ENCODE peak calls at places on chromosomes 5 and 9, in seven cellular contexts. M is IMR-90, I is neuronal stem cell, B is H9, T is mesenchymal stem cell, L is mesendoderm, D is H1. V is an unnamed sample.

GRCh38 chr9:70046274-70047070 is 2.8 kb downstream of the MAMDC2 start:
- DNase-seq in T (no peak), L (peak), I (no peak), M (no peak), D (no peak), B (peak), V (no peak)

GRCh38 chr5:151195622-151196021 is 28.3 kb downstream of the CCDC69 start:
- DNase-seq in T (no peak), B (no peak), I (no peak), D (no peak), L (no peak), M (no peak), V (peak)

GRCh38 chr9:106588601-106589000 is 274.4 kb upstream of the ZNF462 start:
- DNase-seq in D (peak), I (no peak), B (no peak), L (peak), M (no peak), T (peak), V (peak)

GRCh38 chr9:16715404-16715803 is 155.1 kb downstream of the BNC2 start:
- DNase-seq in T (no peak), L (no peak), D (no peak), I (no peak), M (peak), B (no peak), V (no peak)

GRCh38 chr5:177602458-177602830 is 2.5 kb downstream of the B4GALT7 start:
- DNase-seq in L (no peak), M (no peak), D (no peak), I (no peak), B (no peak), T (no peak), V (no peak)

GRCh38 chr9:129166962-129167557 is 11.0 kb downstream of the IER5L start:
- DNase-seq in T (peak), I (no peak), M (peak), L (peak), D (no peak), B (peak), V (peak)

GRCh38 chr9:79408200-79408599 is 163.6 kb upstream of the TLE4 start:
- DNase-seq in D (no peak), T (no peak), I (no peak), M (peak), L (peak), B (no peak), V (no peak)

GRCh38 chr9:117035546-117035945 is 348.4 kb downstream of the TRIM32 start:
- DNase-seq in M (no peak), T (no peak), D (no peak), I (no peak), B (no peak), L (no peak), V (no peak)

GRCh38 chr5:5585751-5586341 is 163.4 kb downstream of the ICE1 start:
- DNase-seq in M (no peak), D (no peak), B (no peak), T (no peak), L (no peak), I (no peak), V (no peak)

GRCh38 chr5:136016945-136017530 is 11.8 kb upstream of the TGFBI start:
- DNase-seq in I (no peak), M (peak), T (peak), L (no peak), B (no peak), D (no peak), V (no peak)

GRCh38 chr5:59380350-59380951 is 513.1 kb downstream of the PDE4D start:
- DNase-seq in D (no peak), I (no peak), L (peak), B (no peak), M (peak), T (peak), V (peak)

DNA sequence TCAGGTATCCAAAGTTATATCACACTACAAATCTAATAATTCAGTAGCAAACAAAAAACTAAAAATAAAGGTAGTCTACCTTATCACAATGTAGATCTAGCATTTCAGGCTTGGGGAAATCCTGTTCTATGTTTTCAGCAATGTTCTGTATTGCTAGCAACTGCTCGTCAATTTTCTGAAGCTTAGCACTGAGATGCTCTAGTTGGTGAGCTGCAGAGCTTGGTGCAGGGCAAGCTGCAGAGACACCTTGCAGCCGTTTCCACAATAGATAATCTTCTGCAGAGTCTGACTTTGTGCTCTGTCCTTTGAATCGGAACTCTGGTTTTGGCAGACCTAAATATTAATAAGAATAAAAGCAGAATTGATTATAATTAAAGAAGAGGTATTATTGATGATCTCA is 95.5 kb downstream of the CPLANE1 start:
- DNase-seq in B (no peak), T (no peak), M (no peak), L (no peak), I (no peak), D (no peak), V (no peak)
- H3K9ac ChIP-seq in B (no peak), T (no peak), M (no peak), L (no peak), I (no peak), D (no peak), V (no peak)

DNA sequence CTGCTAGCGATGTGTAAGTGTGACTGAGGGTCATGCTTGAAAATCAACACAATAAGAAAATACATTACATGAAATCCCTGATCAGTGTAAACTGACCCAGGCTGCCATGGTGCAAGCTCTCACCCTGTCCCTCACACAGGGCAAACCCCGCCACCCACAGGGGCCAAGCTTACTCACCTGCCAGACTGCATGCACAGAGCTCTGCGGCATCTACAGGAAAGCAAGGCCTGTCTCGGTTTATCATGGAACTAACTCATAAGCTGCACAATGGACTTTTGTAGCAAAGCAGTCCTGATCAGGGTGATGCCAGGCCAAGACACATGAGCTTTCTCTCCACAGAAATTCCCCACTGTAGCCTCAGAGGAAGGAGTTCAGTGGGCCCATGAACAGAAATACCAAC is 9.7 kb downstream of the IPPK start:
- DNase-seq in B (no peak), L (no peak), D (no peak), I (no peak), M (no peak), T (no peak), V (no peak)
- H4K8ac ChIP-seq in B (no peak), L (no peak), D (no peak), I (no peak), M (no peak), T (no peak), V (no peak)

GRCh38 chr5:53073349-53073748 is 36.2 kb downstream of the MOCS2 start:
- DNase-seq in I (no peak), M (peak), L (no peak), D (no peak), B (no peak), T (no peak), V (no peak)
- H3K23ac ChIP-seq in I (no peak), M (no peak), L (no peak), D (no peak), B (no peak), T (peak), V (no peak)

DNA sequence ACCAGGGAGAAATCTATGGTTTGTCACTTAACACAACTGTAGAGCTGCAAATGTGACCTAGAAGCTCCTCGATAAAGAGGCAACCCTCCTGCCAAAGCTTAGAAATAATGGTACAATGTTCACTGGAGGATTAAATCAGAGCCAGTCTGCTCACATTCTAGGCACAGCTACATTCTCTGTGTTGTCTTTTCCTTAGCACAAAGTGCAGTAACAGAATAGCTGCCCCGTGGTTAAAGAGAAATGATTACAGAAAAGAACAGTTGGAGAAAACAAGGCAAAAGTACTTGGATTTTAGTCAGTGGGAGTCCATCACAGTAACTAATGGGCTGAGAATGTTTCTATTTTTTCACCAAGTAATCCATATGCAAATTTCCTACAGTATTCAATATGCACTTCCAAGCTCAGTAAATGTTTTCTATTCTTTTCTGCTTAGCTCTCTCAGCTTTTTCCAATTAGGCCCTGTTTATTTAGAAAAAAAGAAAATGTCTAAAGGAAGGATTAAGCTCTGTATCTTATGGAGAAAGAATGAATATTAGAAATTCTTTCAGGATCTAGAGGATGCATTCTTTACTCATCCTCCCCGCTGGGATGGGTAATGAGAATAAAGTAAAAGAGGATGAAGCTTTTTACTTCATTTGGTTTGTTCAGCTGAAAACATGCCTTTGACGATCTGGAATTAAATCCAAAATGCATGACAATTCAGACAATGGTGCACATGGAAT is 345.5 kb downstream of the GLIS3 start:
- DNase-seq in I (peak), D (no peak), B (no peak), T (no peak), L (peak), M (no peak), V (no peak)
- H3K9ac ChIP-seq in I (no peak), D (no peak), B (no peak), T (peak), L (no peak), M (peak), V (no peak)

DNA sequence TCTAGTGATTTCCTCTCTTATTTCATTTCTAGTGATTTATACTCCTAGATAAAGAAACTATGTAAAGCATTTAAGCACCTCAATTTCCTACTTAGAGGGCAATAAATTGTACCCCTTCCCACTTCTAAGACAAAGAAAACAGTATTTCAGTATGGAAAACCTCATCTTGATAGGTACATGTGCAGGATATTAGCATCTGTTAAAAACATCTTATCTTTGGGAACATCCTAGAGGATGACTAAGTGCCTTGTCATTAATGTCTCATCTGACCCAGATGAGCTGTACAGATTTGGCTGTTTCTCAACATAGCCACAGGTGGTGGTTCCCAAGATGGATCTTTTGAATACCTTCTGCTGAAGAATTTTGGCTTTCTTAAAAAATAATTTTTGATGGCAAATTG is 5.7 kb downstream of the MEGF10 start:
- DNase-seq in I (no peak), B (no peak), D (no peak), M (peak), T (peak), L (no peak), V (peak)
- H4K8ac ChIP-seq in I (no peak), B (no peak), D (no peak), M (no peak), T (no peak), L (no peak), V (no peak)

GRCh38 chr9:84978761-84979160 is 309.2 kb downstream of the NTRK2 start:
- DNase-seq in M (no peak), T (peak), D (no peak), I (no peak), L (no peak), B (no peak), V (peak)
- H3K23ac ChIP-seq in M (no peak), T (no peak), D (no peak), I (no peak), L (no peak), B (no peak), V (no peak)

GRCh38 chr9:136572596-136573313 is 26.9 kb upstream of the NOTCH1 start:
- DNase-seq in L (peak), B (peak), D (no peak), M (no peak), T (no peak), I (no peak), V (no peak)
- H3K9ac ChIP-seq in L (peak), B (no peak), D (no peak), M (peak), T (no peak), I (peak), V (no peak)

GRCh38 chr9:68805890-68806517 is 101.0 kb downstream of the PIP5K1B start:
- DNase-seq in B (no peak), T (no peak), L (no peak), D (no peak), M (no peak), I (no peak), V (no peak)
- H4K8ac ChIP-seq in B (no peak), T (no peak), L (no peak), D (no peak), M (no peak), I (no peak), V (no peak)

GRCh38 chr5:110639307-110639902 is 87.1 kb downstream of the TMEM232 start:
- DNase-seq in M (peak), T (no peak), B (no peak), I (no peak), D (no peak), L (no peak), V (no peak)
- H3K23ac ChIP-seq in M (no peak), T (no peak), B (no peak), I (no peak), D (no peak), L (no peak), V (no peak)

DNA sequence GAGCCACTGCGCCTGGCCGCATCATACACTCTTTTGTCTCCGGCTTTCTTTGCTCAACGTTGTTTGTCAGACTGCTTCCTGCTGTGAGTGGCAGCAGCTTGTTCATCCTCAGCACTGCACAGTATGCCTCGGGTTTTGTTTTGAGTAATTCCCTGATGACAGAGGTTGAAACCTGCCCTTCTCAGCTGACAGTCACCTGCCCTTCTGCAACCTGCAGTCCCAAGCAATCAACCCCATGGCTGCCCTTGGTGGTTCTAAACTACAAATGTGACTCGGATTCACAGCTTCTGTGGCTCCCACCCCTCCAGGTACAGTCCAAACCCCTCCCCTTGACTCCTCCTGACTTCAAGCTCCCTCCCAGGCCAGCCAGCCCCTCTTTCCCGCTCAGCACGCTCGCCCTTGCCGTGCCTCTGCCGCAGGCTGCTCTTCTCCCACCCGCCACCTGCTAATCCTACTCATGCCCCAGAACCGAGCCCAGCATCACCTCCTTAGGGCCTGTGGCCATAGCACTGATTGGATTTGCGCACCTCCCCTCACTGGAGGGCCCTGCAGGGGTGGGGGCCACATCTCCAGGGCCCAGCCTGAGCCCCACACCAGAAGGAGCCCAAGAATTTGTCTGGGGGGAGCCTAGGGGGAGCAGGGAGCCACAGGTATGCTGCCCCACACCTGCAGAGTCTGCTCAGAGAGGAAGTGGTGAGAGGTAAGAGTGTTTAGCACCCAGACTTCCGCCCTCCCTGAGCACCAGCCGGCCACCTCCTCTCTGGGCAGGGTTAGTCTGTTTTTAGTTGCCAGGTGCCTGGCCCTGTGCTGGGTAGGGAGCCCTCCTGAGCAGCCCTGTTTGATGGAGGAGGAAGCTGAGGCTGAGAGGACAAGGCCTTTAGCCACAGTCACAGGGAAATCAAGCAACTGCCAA is 10.1 kb downstream of the EEIG1 start:
- DNase-seq in M (no peak), T (no peak), I (no peak), D (no peak), L (no peak), B (no peak), V (no peak)
- H3K9ac ChIP-seq in M (no peak), T (no peak), I (peak), D (no peak), L (no peak), B (no peak), V (no peak)